ENCODE peak calls at places on chromosomes 5 and 9, in ten cellular contexts. I is tibial artery; Q is left ventricle myocardium inferior; M is CD8-positive, alpha-beta T cell; U is CD8-positive, alpha-beta memory T cell; W is thoracic aorta; N is SK-N-SH; O is small intestine; K is heart right ventricle; E is esophagus squamous epithelium. L is an unnamed sample. For H3K4me1, the result is how much of the 10 kb centered on the place peaks cover.

GRCh38 chr5:170184007-170184687 is 48.6 kb upstream of the C5orf58 start:
- DNase-seq in K (peak), Q (peak), M (no peak), O (peak), N (peak), W (no peak), I (no peak), U (peak), E (no peak), L (no peak)

GRCh38 chr5:150694638-150695037 is 6.2 kb downstream of the RBM22 start:
- DNase-seq in O (no peak), I (no peak), M (no peak), U (no peak), K (no peak), E (no peak), Q (no peak), W (no peak), N (no peak), L (no peak)

GRCh38 chr9:98908897-98909634 is 34.6 kb upstream of the COL15A1 start:
- DNase-seq in U (no peak), E (no peak), I (no peak), Q (no peak), W (no peak), M (no peak), O (no peak), N (no peak), K (no peak), L (no peak)

GRCh38 chr9:135291165-135291564 is 188.4 kb upstream of the PPP1R26 start:
- DNase-seq in K (no peak), M (no peak), O (no peak), U (no peak), I (no peak), W (no peak), E (no peak), Q (no peak), N (peak), L (no peak)

GRCh38 chr9:124467410-124468060 is 17.3 kb downstream of the ADGRD2 start:
- DNase-seq in K (no peak), N (no peak), M (no peak), W (no peak), O (no peak), E (no peak), Q (no peak), I (no peak), U (peak), L (no peak)

GRCh38 chr5:90484540-90484939 is 9.9 kb downstream of the POLR3G start:
- DNase-seq in M (no peak), O (no peak), W (no peak), K (no peak), Q (no peak), E (no peak), U (no peak), N (no peak), I (no peak), L (no peak)

GRCh38 chr5:81909677-81910076 is 62.1 kb upstream of the ATG10 start:
- DNase-seq in K (no peak), N (no peak), U (no peak), W (no peak), I (no peak), Q (no peak), E (no peak), M (no peak), O (no peak), L (no peak)

GRCh38 chr5:129905467-129906176 is 1.4 kb downstream of the CHSY3 start:
- DNase-seq in K (peak), N (no peak), O (no peak), W (no peak), M (no peak), I (peak), E (no peak), U (no peak), Q (no peak), L (peak)

GRCh38 chr9:133141833-133142594 is 21.0 kb upstream of the RALGDS start:
- DNase-seq in W (no peak), U (peak), K (peak), Q (peak), M (peak), O (peak), N (peak), I (no peak), E (no peak), L (no peak)

GRCh38 chr5:141632650-141633049 is 4.0 kb downstream of the HDAC3 start:
- DNase-seq in Q (no peak), N (no peak), W (no peak), K (no peak), O (no peak), U (no peak), I (no peak), E (no peak), M (no peak), L (no peak)

GRCh38 chr5:178902849-178903248 is 7.1 kb downstream of the ZFP2 start:
- DNase-seq in O (no peak), N (no peak), I (no peak), U (no peak), M (no peak), W (no peak), Q (no peak), E (no peak), K (no peak), L (no peak)

GRCh38 chr5:112049738-112050137 is 292.7 kb upstream of the NREP start:
- DNase-seq in E (no peak), Q (no peak), U (no peak), W (no peak), K (no peak), O (no peak), M (no peak), N (no peak), I (no peak), L (no peak)

GRCh38 chr5:1950708-1951103 is 68.0 kb upstream of the IRX4 start:
- DNase-seq in I (no peak), O (no peak), N (no peak), W (no peak), Q (no peak), E (no peak), U (no peak), M (no peak), K (no peak), L (no peak)

GRCh38 chr5:98791928-98792580 is 18.6 kb downstream of the RGMB start:
- DNase-seq in N (no peak), M (no peak), U (no peak), I (no peak), O (peak), K (no peak), E (no peak), W (no peak), Q (no peak), L (no peak)

GRCh38 chr5:98794414-98795080 is 21.1 kb downstream of the RGMB start:
- DNase-seq in M (no peak), W (no peak), N (no peak), I (no peak), O (no peak), U (no peak), K (no peak), Q (no peak), E (no peak), L (no peak)

GRCh38 chr5:98795243-98795642 is 21.8 kb downstream of the RGMB start:
- DNase-seq in W (no peak), M (no peak), Q (no peak), I (no peak), U (no peak), O (peak), E (no peak), N (no peak), K (no peak), L (no peak)

GRCh38 chr5:98793223-98793622 is 19.8 kb downstream of the RGMB start:
- DNase-seq in K (no peak), M (no peak), U (no peak), W (no peak), I (no peak), Q (no peak), E (no peak), N (no peak), O (no peak), L (no peak)

DNA sequence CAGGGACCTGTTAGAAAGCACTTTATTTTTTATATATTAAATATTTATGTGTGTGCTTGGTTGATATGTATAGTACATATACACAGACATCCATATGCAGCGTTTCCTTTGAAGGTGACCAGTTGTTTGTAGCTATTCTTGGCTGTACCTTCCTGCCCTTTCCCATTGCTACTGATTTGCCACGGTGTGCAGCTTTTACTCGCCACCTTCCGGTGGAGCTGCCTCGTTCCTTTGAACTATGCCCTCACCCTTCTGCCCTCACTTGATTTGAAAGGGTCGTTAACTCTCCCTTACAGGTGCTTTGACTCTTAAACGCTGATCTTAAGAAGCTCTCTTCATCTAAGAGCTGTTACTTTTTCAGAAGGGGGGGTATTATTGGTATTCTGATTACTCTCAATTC is 20.5 kb downstream of the RGMB start:
- DNase-seq in O (peak), M (no peak), W (no peak), N (no peak), U (no peak), E (no peak), K (no peak), I (no peak), Q (no peak), L (no peak)
- H3K4me1 ChIP-seq in O (under half), M (under half), W (under half), N (under half), U (under half), E (under half), K (under half), I (under half), Q (under half), L (under half)

DNA sequence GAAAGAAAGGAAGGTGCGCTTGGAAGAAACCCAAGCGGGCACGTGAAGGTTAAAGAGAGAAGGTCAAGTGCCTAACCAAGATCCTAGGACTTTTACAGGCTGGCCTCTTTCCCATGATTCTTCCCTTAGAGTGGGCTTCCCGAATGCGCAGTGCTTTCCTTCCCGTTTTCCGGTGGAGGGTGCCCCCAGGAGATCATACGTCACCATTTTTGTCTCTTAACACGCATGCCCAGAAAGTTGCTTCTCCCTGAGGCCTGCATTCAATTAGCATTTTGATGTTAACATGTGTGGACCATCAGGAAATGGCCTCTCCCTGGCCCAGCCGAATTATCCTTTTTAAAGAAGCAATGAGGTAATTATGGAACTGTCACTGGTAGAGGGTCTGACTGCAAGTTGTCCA is 1.9 kb upstream of the RUSC2 start:
- DNase-seq in I (no peak), O (no peak), W (no peak), K (peak), E (no peak), N (no peak), U (no peak), M (no peak), Q (no peak), L (no peak)
- H3K4me1 ChIP-seq in I (under half), O (under half), W (under half), K (under half), E (under half), N (under half), U (under half), M (under half), Q (half or more), L (under half)

DNA sequence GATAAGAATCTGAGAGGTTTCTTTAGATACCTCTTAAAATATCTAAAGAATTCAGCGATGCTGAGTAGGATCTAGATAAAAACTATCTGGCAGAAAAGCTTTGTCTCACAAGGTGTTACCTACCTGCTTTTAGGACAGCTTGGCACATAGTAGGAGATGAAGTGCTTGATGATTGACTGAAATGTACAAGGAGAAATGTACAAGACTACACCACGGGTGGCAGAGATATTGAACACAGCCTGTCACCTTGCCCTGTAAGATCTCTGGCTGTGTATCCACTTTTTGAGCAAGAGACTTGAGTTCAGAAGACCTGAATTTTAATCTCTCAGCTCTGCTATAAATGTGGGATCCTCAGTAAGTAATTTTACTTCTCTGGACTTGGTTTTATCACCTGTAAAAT is 15.7 kb downstream of the ALDOB start:
- DNase-seq in U (no peak), N (no peak), E (no peak), Q (no peak), W (no peak), K (no peak), I (no peak), M (no peak), O (peak), L (no peak)
- H3K4me1 ChIP-seq in U (under half), N (under half), E (under half), Q (under half), W (under half), K (under half), I (under half), M (under half), O (under half), L (under half)

GRCh38 chr9:95316794-95317118 is 753 bp downstream of the FANCC start:
- DNase-seq in U (peak), I (peak), Q (peak), K (peak), N (peak), E (no peak), M (peak), W (peak), O (peak), L (peak)

GRCh38 chr9:95313010-95313498 is 4.5 kb downstream of the FANCC start:
- DNase-seq in M (no peak), I (peak), K (peak), Q (peak), W (no peak), U (no peak), N (peak), O (peak), E (no peak), L (no peak)

GRCh38 chr9:95317119-95317892 is at the start of gene FANCC:
- DNase-seq in K (peak), M (peak), W (peak), Q (peak), I (peak), E (peak), U (peak), N (peak), O (peak), L (peak)

GRCh38 chr9:95316274-95316673 is 1.2 kb downstream of the FANCC start:
- DNase-seq in K (no peak), E (no peak), N (no peak), M (no peak), O (no peak), W (no peak), I (no peak), Q (no peak), U (no peak), L (no peak)

GRCh38 chr9:95315108-95315746 is 2.3 kb downstream of the FANCC start:
- DNase-seq in W (no peak), M (no peak), E (no peak), U (no peak), N (no peak), O (no peak), I (no peak), K (no peak), Q (no peak), L (no peak)
- H3K4me1 ChIP-seq in W (under half), M (under half), E (under half), U (under half), N (under half), O (under half), I (under half), K (under half), Q (under half), L (under half)

DNA sequence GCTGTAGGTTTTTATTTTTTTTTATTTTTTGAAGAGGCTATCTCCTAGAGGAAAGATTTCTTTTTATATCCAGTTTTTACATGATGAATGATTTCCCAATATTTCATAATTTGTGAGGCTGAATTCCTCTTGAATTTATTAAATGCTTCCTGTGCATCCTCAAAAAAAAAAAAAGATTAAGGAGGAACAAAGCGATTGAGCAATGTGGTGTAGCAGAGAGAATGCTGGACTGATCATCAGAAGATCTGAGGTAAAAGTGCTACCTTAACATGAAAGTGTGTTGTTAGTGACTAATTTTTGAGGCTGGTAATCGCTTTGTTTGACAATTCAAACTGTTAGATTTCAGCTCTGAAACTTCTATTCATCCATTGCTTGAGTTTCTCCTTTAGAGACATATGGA is 125.1 kb downstream of the ESM1 start:
- DNase-seq in E (no peak), U (no peak), K (no peak), I (no peak), Q (no peak), W (no peak), N (no peak), M (no peak), O (no peak), L (no peak)
- H3K4me1 ChIP-seq in E (under half), U (under half), K (under half), I (under half), Q (under half), W (under half), N (under half), M (under half), O (under half), L (under half)

GRCh38 chr9:114449236-114449635 is 56.0 kb downstream of the WHRN start:
- DNase-seq in M (no peak), N (no peak), E (no peak), U (no peak), Q (no peak), W (no peak), O (no peak), I (no peak), K (no peak), L (no peak)
- H3K4me1 ChIP-seq in M (under half), N (under half), E (under half), U (under half), Q (under half), W (under half), O (under half), I (under half), K (under half), L (under half)

GRCh38 chr9:92748233-92748497 is 16.5 kb downstream of the BICD2 start:
- DNase-seq in K (no peak), Q (no peak), N (no peak), I (no peak), M (no peak), O (no peak), U (no peak), E (no peak), W (no peak), L (no peak)

GRCh38 chr9:92746567-92747458 is 17.8 kb downstream of the BICD2 start:
- DNase-seq in O (no peak), U (no peak), I (no peak), K (no peak), Q (no peak), W (no peak), N (no peak), E (no peak), M (no peak), L (no peak)

GRCh38 chr9:92747459-92748232 is 17.0 kb downstream of the BICD2 start:
- DNase-seq in U (no peak), M (no peak), Q (no peak), N (no peak), E (no peak), O (no peak), K (no peak), I (no peak), W (no peak), L (no peak)

GRCh38 chr9:92749934-92750315 is 14.7 kb downstream of the BICD2 start:
- DNase-seq in M (no peak), U (no peak), N (no peak), K (no peak), Q (no peak), I (no peak), O (no peak), E (no peak), W (no peak), L (no peak)

DNA sequence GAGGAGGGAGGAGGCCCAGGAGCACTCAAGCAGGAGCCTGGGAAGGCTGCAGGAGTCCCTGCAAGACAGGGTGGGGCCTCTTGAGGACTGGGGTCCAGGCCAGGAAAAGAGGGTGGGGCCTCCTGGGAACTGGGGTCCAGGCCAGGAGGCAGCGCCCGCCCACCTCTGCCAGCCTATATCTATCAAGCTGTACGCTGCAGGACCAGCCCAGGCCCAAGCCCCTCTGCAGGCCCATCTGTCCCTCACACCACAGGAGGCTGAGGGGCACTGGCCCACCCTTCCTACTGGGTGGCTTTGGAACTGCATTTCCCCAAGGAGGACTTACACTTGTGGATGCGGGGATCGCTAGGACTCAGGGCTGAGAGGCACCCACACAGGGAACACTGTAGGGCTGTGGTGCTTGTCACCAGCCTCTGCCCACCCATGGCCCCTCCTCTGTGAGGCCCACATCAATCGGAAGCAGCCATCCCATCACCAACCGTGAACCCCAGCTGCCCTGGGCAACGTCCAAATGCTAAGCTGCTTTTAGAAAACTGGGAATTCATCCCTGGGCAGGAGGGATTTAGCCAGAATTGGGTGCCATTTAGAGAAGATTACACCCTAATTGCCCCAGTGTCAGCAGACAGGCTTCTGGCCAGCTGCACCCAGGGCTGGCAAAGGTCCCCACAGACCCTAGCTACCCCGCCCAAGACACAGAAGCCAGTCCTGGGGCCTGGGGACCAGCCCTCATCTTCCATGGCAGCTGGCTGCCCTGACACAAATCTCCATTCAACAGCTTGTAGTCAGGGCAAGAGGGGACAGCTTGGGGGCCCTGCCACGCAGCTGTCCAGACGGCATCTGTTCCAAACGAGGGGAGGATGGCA is 15.3 kb downstream of the BICD2 start:
- DNase-seq in W (no peak), O (no peak), U (no peak), Q (no peak), M (no peak), I (no peak), N (peak), K (no peak), E (no peak), L (no peak)
- H3K4me1 ChIP-seq in W (half or more), O (under half), U (under half), Q (half or more), M (under half), I (under half), N (under half), K (half or more), E (half or more), L (under half)

DNA sequence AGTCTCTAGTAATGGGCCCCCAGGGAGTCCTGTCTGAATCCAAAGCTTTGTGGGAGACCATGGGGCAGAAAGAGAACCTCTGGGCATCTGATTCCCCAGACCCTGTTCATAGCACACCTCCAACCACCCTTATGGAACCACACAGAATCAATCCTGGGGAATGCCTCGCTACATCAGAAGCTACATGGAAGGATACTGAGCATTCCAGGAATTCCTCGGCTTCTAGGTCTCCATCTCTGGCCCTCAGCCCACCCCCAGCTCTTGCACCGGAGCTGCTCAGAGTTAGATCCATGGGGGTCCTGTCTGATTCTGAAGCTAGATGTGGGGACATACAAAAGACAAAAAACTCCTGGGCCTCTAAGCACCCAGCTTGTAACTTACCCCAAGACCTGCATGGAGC is 28.4 kb downstream of the VCP start:
- DNase-seq in E (no peak), U (no peak), I (no peak), M (no peak), K (no peak), N (no peak), O (no peak), W (no peak), Q (no peak), L (no peak)
- H3K4me1 ChIP-seq in E (under half), U (under half), I (under half), M (under half), K (under half), N (under half), O (under half), W (under half), Q (under half), L (under half)

L was measured in tibial nerve.